ENCODE peak calls at places on chromosomes 3 and 15, in five cellular contexts. P is endothelial cell; R is HFFc6; E is stimulated activated CD8-positive, alpha-beta memory T cell treated with anti-CD3 and anti-CD28 coated beads, Interleukin-4, amount 100 ng/mL, for 24 hours; B is HTR-8/SVneo. N is an unnamed sample.

GRCh38 chr3:136334209-136334608 is 84.1 kb downstream of the PCCB start:
- DNase-seq in E (no peak), P (no peak), R (no peak), B (no peak), N (no peak)

GRCh38 chr15:77002954-77003912 is 8.3 kb downstream of the PSTPIP1 start:
- DNase-seq in P (no peak), B (no peak), R (no peak), E (peak), N (peak)

GRCh38 chr3:158718490-158719170 is 13.6 kb downstream of the RARRES1 start:
- DNase-seq in R (peak), P (no peak), E (no peak), B (peak), N (no peak)

GRCh38 chr15:39642011-39642640 is 61.2 kb downstream of the THBS1 start:
- DNase-seq in P (no peak), B (peak), E (no peak), R (peak), N (no peak)

GRCh38 chr3:126846316-126846715 is 136.6 kb upstream of the PLXNA1 start:
- DNase-seq in E (no peak), B (no peak), R (no peak), P (no peak), N (no peak)

GRCh38 chr3:44468572-44469520 is 8.6 kb downstream of the ZNF445 start:
- DNase-seq in R (no peak), P (no peak), E (no peak), B (no peak), N (no peak)

GRCh38 chr3:37993811-37994638 is 3.4 kb downstream of the VILL start:
- DNase-seq in E (peak), R (peak), B (peak), P (peak), N (peak)

GRCh38 chr3:77620009-77620408 is 580.1 kb downstream of the ROBO2 start:
- DNase-seq in P (no peak), B (no peak), E (no peak), R (no peak), N (no peak)

N was measured in GM20000.